ENCODE peak calls at places on chromosomes 7 and 10, in six cellular contexts. M, D, X, E, N and W are unnamed samples.

GRCh38 chr7:151410405-151411390 is 860 bp upstream of the WDR86 start:
- DNase-seq in X (peak), N (no peak), D (no peak), M (no peak), E (peak), W (peak)

GRCh38 chr10:5981529-5981928 is 4.2 kb upstream of the IL15RA start:
- DNase-seq in E (no peak), N (no peak), X (no peak), D (no peak), M (no peak), W (no peak)

GRCh38 chr10:58810751-58811150 is 298.1 kb downstream of the BICC1 start:
- DNase-seq in E (no peak), M (no peak), X (no peak), N (no peak), D (no peak), W (no peak)

GRCh38 chr7:130009848-130010688 is 41.1 kb downstream of the ZC3HC1 start:
- DNase-seq in E (peak), M (peak), D (no peak), X (no peak), N (peak), W (peak)

GRCh38 chr7:27551803-27552202 is 110.9 kb downstream of the HIBADH start:
- DNase-seq in X (peak), M (no peak), D (no peak), E (no peak), N (no peak), W (no peak)

GRCh38 chr10:17004801-17005380 is 124.7 kb downstream of the CUBN start:
- DNase-seq in D (no peak), M (no peak), N (no peak), E (no peak), X (no peak), W (no peak)

GRCh38 chr7:151411551-151411950 is 1.7 kb upstream of the WDR86 start:
- DNase-seq in N (no peak), X (no peak), M (no peak), D (no peak), E (no peak), W (no peak)

GRCh38 chr10:49611815-49612512 is 1.9 kb downstream of the SLC18A3 start:
- DNase-seq in X (no peak), M (no peak), N (no peak), E (no peak), D (no peak), W (no peak)

GRCh38 chr10:90723416-90724068 is 134.3 kb downstream of the HTR7 start:
- DNase-seq in M (no peak), N (no peak), X (no peak), E (no peak), D (no peak), W (no peak)

GRCh38 chr10:24097771-24098207 is 111.1 kb upstream of the KIAA1217 start:
- DNase-seq in M (no peak), D (no peak), X (no peak), N (no peak), E (no peak), W (no peak)

GRCh38 chr10:70809011-70809611 is 6.6 kb upstream of the SGPL1 start:
- DNase-seq in M (no peak), E (no peak), D (no peak), N (no peak), X (no peak), W (peak)

GRCh38 chr7:99554929-99555328 is 3.0 kb upstream of the FAM200A start:
- DNase-seq in M (no peak), X (no peak), E (no peak), N (no peak), D (no peak), W (no peak)

GRCh38 chr10:38118072-38118807 is 24.1 kb downstream of the ZNF37A start:
- DNase-seq in E (no peak), D (no peak), M (no peak), X (peak), N (no peak), W (no peak)

GRCh38 chr7:48617508-48617907 is 306.8 kb upstream of the CDC14C start:
- DNase-seq in X (no peak), E (no peak), N (no peak), D (no peak), M (no peak), W (no peak)

GRCh38 chr7:137882261-137882668 is 35.5 kb upstream of the DGKI start:
- DNase-seq in X (no peak), E (peak), M (peak), D (no peak), N (peak), W (peak)

GRCh38 chr10:45514283-45515270 is 140.6 kb downstream of the ALOX5 start:
- DNase-seq in N (no peak), D (no peak), E (no peak), M (peak), X (peak), W (no peak)

GRCh38 chr10:4931587-4931986 is 31.6 kb upstream of the AKR1C1 start:
- DNase-seq in N (no peak), X (no peak), E (no peak), D (no peak), M (no peak), W (no peak)

GRCh38 chr7:91201731-91202130 is 62.5 kb upstream of the FZD1 start:
- DNase-seq in E (no peak), M (no peak), D (no peak), X (peak), N (no peak), W (no peak)

GRCh38 chr7:148819697-148820332 is 64.3 kb downstream of the EZH2 start:
- DNase-seq in M (no peak), E (peak), D (no peak), N (no peak), X (no peak), W (peak)

GRCh38 chr10:35165112-35165511 is 38.5 kb downstream of the CREM start:
- DNase-seq in E (no peak), N (no peak), D (no peak), X (no peak), M (no peak), W (no peak)

GRCh38 chr7:143407296-143408246 is 1.1 kb downstream of the EPHA1 start:
- DNase-seq in E (no peak), N (no peak), D (peak), X (no peak), M (no peak), W (no peak)

GRCh38 chr7:77467453-77467852 is 51.3 kb upstream of the GSAP start:
- DNase-seq in D (no peak), N (no peak), X (no peak), M (no peak), E (no peak), W (no peak)

GRCh38 chr7:101707587-101707986 is 78.5 kb upstream of the MYL10 start:
- DNase-seq in M (no peak), N (no peak), X (no peak), D (no peak), E (no peak), W (no peak)

GRCh38 chr10:95327367-95327766 is 36.6 kb upstream of the PDLIM1 start:
- DNase-seq in N (no peak), M (peak), D (no peak), E (no peak), X (peak), W (peak)

GRCh38 chr7:54811016-54811924 is 52.3 kb upstream of the SEC61G start:
- DNase-seq in M (peak), E (peak), D (no peak), N (no peak), X (no peak), W (no peak)